ENCODE peak calls at places on chromosomes 12 and 14, in ten cellular contexts. E, S, P, X, D, Z, K, C, G and Y are unnamed samples.

GRCh38 chr12:86212970-86213369 is 43.2 kb downstream of the MGAT4C start:
- DNase-seq in X (no peak), G (no peak), S (no peak), E (no peak), C (no peak), K (no peak), P (no peak), D (no peak), Z (no peak), Y (no peak)

GRCh38 chr12:47838286-47838931 is 18.7 kb upstream of the HDAC7 start:
- DNase-seq in G (peak; percentile 19), C (peak; percentile 27), E (peak; percentile 54), P (peak; percentile 62), Z (peak; percentile 34), S (no peak), X (no peak), K (peak; percentile 77), D (no peak), Y (peak; percentile 2)

GRCh38 chr12:14885718-14886201 is at the start of gene MGP:
- DNase-seq in C (peak; percentile 29), D (no peak), X (no peak), Z (peak; percentile 43), K (no peak), G (no peak), S (no peak), P (peak; percentile 75), E (peak; percentile 60), Y (no peak)

GRCh38 chr14:33880330-33880729 is 70.5 kb downstream of the EGLN3 start:
- DNase-seq in E (no peak), C (no peak), Z (no peak), S (no peak), K (no peak), G (no peak), P (no peak), X (no peak), D (no peak), Y (peak; percentile 42)

GRCh38 chr14:101520621-101521305 is 40.5 kb upstream of the DIO3 start:
- DNase-seq in P (peak; percentile 72), X (no peak), E (peak; percentile 90), D (no peak), Z (no peak), S (no peak), K (peak; percentile 63), G (no peak), C (no peak), Y (no peak)

GRCh38 chr14:101442451-101442850 is 118.8 kb upstream of the DIO3 start:
- DNase-seq in X (no peak), E (no peak), S (no peak), C (no peak), G (no peak), P (no peak), K (no peak), Z (no peak), D (no peak), Y (no peak)

GRCh38 chr14:100767003-100767787 is 40.5 kb downstream of the DLK1 start:
- DNase-seq in X (no peak), P (no peak), C (no peak), D (no peak), E (no peak), K (no peak), S (peak; percentile 69), Z (no peak), G (no peak), Y (no peak)

GRCh38 chr14:77458249-77458950 is 507 bp downstream of the AHSA1 start:
- DNase-seq in Z (peak; percentile 37), S (no peak), X (peak; percentile 6), D (no peak), P (peak; percentile 15), E (peak; percentile 37), G (no peak), K (peak; percentile 42), C (peak; percentile 16), Y (peak; percentile 44)

GRCh38 chr12:131851741-131852550 is 23.8 kb downstream of the MMP17 start:
- DNase-seq in E (no peak), D (no peak), K (no peak), G (no peak), S (no peak), Z (no peak), P (no peak), C (peak; percentile 30), X (no peak), Y (no peak)

GRCh38 chr12:19437996-19438395 is 1.3 kb upstream of the AEBP2 start:
- DNase-seq in E (no peak), X (no peak), C (no peak), D (no peak), Z (peak; percentile 23), P (no peak), S (no peak), K (no peak), G (no peak), Y (no peak)

GRCh38 chr12:127809236-127809635 is 457.7 kb upstream of the TMEM132C start:
- DNase-seq in Z (peak; percentile 29), E (peak; percentile 18), C (peak; percentile 62), S (no peak), G (no peak), X (no peak), D (peak; percentile 47), P (no peak), K (peak; percentile 29), Y (no peak)

GRCh38 chr14:94469261-94469660 is 6.7 kb downstream of the SERPINA9 start:
- DNase-seq in P (no peak), Z (no peak), S (no peak), D (no peak), G (no peak), X (no peak), K (no peak), E (no peak), C (no peak), Y (no peak)

GRCh38 chr12:64252708-64253107 is 30.6 kb upstream of the KICS2 start:
- DNase-seq in X (no peak), G (no peak), K (peak; percentile 80), D (no peak), P (peak; percentile 63), Z (no peak), S (no peak), C (no peak), E (peak; percentile 76), Y (no peak)

GRCh38 chr12:2692156-2692555 is 102.6 kb upstream of the FKBP4 start:
- DNase-seq in G (no peak), Z (no peak), P (no peak), K (no peak), X (no peak), D (no peak), C (no peak), E (no peak), S (no peak), Y (no peak)

GRCh38 chr14:101973356-101973755 is 9.0 kb downstream of the DYNC1H1 start:
- DNase-seq in Z (no peak), K (no peak), D (no peak), P (no peak), E (peak; percentile 22), G (no peak), X (no peak), C (peak; percentile 40), S (no peak), Y (no peak)

GRCh38 chr12:56119361-56119796 is 1.3 kb downstream of the ZC3H10 start:
- DNase-seq in Z (peak; percentile 83), K (peak; percentile 84), E (peak; percentile 95), P (peak; percentile 59), S (peak; percentile 18), D (peak; percentile 81), G (peak; percentile 13), X (peak; percentile 51), C (peak; percentile 89), Y (peak; percentile 56)

GRCh38 chr12:27460471-27460978 is 14.0 kb downstream of the SMCO2 start:
- DNase-seq in K (no peak), S (no peak), X (no peak), G (no peak), C (peak; percentile 36), D (no peak), P (no peak), E (peak; percentile 11), Z (no peak), Y (no peak)

GRCh38 chr12:70646850-70647249 is 9.6 kb upstream of the PTPRB start:
- DNase-seq in K (peak; percentile 22), P (no peak), Z (no peak), X (no peak), S (no peak), E (peak; percentile 2), G (no peak), D (no peak), C (peak; percentile 70), Y (no peak)

GRCh38 chr14:63922696-63923421 is 70.1 kb downstream of the SYNE2 start:
- DNase-seq in G (no peak), E (peak; percentile 96), P (no peak), X (no peak), S (no peak), Z (no peak), C (peak; percentile 4), K (no peak), D (no peak), Y (no peak)

GRCh38 chr12:47110011-47110541 is 30.3 kb upstream of the AMIGO2 start:
- DNase-seq in E (no peak), P (no peak), K (no peak), S (no peak), G (no peak), C (no peak), D (no peak), X (no peak), Z (no peak), Y (no peak)

GRCh38 chr12:113158439-113159203 is 9.1 kb downstream of the CFAP73 start:
- DNase-seq in C (no peak), K (no peak), G (no peak), P (no peak), Z (no peak), S (no peak), D (no peak), E (no peak), X (no peak), Y (no peak)

GRCh38 chr12:34297126-34297789 is 275.0 kb downstream of the ALG10 start:
- DNase-seq in X (no peak), D (no peak), G (no peak), P (no peak), Z (no peak), S (no peak), C (no peak), E (no peak), K (no peak), Y (no peak)

GRCh38 chr12:91343010-91343409 is 160.4 kb upstream of the DCN start:
- DNase-seq in D (no peak), P (no peak), Z (no peak), E (no peak), S (no peak), C (no peak), X (no peak), K (no peak), G (no peak), Y (no peak)

GRCh38 chr12:48937170-48937569 is 11.9 kb upstream of the FKBP11 start:
- DNase-seq in D (no peak), S (no peak), G (no peak), C (no peak), P (no peak), Z (no peak), E (no peak), X (no peak), K (no peak), Y (no peak)

GRCh38 chr12:132614029-132614428 is 3.6 kb upstream of the LRCOL1 start:
- DNase-seq in Z (no peak), D (no peak), S (no peak), P (no peak), G (no peak), K (no peak), C (no peak), X (no peak), E (no peak), Y (no peak)